ENCODE peak calls at places on chromosome 9, in four cellular contexts. V is fibroblast of mammary gland, S is epithelial cell of esophagus, P is neural crest cell. I is an unnamed sample.

GRCh38 chr9:123267481-123268239 is 726 bp downstream of the STRBP start:
- DNase-seq in P (no peak), S (no peak), V (no peak), I (no peak)

GRCh38 chr9:106771618-106772017 is 91.3 kb upstream of the ZNF462 start:
- DNase-seq in P (no peak), S (no peak), V (no peak), I (peak; percentile 1)

GRCh38 chr9:70601000-70601929 is 186.8 kb upstream of the KLF9 start:
- DNase-seq in S (peak; percentile 88), P (no peak), V (peak; percentile 100), I (peak; percentile 100)

GRCh38 chr9:136513191-136513590 is 30.4 kb upstream of the SEC16A start:
- DNase-seq in P (no peak), V (no peak), S (no peak), I (no peak)

GRCh38 chr9:79592736-79593493 is 21.1 kb downstream of the TLE4 start:
- DNase-seq in P (no peak), V (no peak), S (peak; percentile 68), I (peak; percentile 20)

GRCh38 chr9:36148652-36149051 is 12.1 kb downstream of the GLIPR2 start:
- DNase-seq in P (no peak), S (peak; percentile 72), V (peak; percentile 99), I (peak; percentile 98)

GRCh38 chr9:18682907-18683306 is 209.0 kb downstream of the ADAMTSL1 start:
- DNase-seq in S (no peak), V (no peak), P (no peak), I (no peak)

GRCh38 chr9:6218099-6218502 is 2.5 kb downstream of the IL33 start:
- DNase-seq in V (peak; percentile 58), P (no peak), S (peak; percentile 81), I (peak; percentile 97)

GRCh38 chr9:30688801-30689200 is 1695.6 kb upstream of the ACO1 start:
- DNase-seq in P (no peak), V (no peak), S (no peak), I (no peak)

GRCh38 chr9:128310461-128310860 is 11.8 kb downstream of the TRUB2 start:
- DNase-seq in P (no peak), S (no peak), V (no peak), I (no peak)

GRCh38 chr9:112135706-112136105 is 39.4 kb downstream of the SUSD1 start:
- DNase-seq in V (no peak), P (no peak), S (peak; percentile 43), I (peak; percentile 29)

GRCh38 chr9:23557691-23558090 is 268.3 kb downstream of the ELAVL2 start:
- DNase-seq in P (no peak), V (no peak), S (no peak), I (no peak)

GRCh38 chr9:136609838-136610311 is 52.8 kb upstream of the EGFL7 start:
- DNase-seq in P (no peak), V (no peak), S (no peak), I (no peak)

GRCh38 chr9:18629136-18629535 is 155.2 kb downstream of the ADAMTSL1 start:
- DNase-seq in V (no peak), P (no peak), S (no peak), I (no peak)

GRCh38 chr9:124342402-124342945 is 72.8 kb downstream of the PSMB7 start:
- DNase-seq in P (no peak), S (no peak), V (peak; percentile 48), I (peak; percentile 57)

GRCh38 chr9:136485049-136485647 is 2.3 kb upstream of the SEC16A start:
- DNase-seq in S (peak; percentile 82), V (peak; percentile 72), P (peak; percentile 93), I (peak; percentile 80)

GRCh38 chr9:111297061-111297824 is 32.8 kb downstream of the OR2K2 start:
- DNase-seq in P (no peak), V (no peak), S (no peak), I (peak; percentile 14)

GRCh38 chr9:113675475-113675941 is 200.6 kb upstream of the ZNF618 start:
- DNase-seq in P (no peak), S (peak; percentile 61), V (peak; percentile 100), I (peak; percentile 98)

DNA sequence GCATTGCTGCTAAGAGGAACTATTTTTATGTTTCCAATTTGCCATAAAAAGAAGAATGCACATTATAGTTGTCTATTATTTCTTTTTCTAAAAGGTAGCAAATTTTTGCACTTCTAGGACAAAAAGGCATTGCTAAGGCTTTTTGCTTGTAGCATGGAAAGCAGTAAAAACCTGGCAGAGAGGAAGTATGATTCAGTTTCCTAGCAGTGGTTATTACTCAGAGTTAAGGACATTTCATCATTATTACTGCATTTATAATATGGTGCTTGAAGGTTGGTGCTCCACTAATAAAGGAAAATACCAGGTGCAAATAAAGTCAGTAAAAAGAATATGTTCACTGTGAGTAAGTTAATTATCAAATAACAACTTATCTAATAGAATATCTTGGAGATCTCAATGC is 179.8 kb upstream of the PLPPR1 start:
- DNase-seq in V (no peak), P (no peak), S (peak; percentile 29), I (no peak)
- TF ChIP-seq CTCF in V (no peak), P (no peak), S (no peak), I (no peak)

DNA sequence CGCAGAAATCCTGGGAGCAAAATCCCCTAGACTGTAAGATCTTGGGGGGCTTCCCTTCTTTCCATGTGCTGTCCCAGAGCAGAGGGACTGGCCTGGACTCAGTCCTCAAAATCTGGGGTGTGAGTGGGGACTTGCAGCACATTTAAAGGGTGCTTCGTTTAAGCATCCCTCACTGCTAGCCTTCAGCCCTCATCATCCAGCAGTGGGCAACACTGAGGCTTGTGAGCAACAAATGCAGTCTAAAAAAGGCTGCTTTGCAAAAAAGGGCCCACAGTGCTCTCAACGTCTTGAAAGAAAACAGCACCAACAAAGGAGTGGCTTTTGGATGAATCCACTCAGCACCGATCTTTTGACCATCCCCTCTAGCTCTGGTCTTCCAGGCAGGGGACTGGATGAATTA is 128.3 kb upstream of the TBC1D2 start:
- DNase-seq in V (peak; percentile 31), P (no peak), S (no peak), I (peak; percentile 39)
- TF ChIP-seq CTCF in V (peak; percentile 31), P (no peak), S (no peak), I (peak; percentile 44)

GRCh38 chr9:32590476-32590875 is 17.5 kb upstream of the NDUFB6 start:
- DNase-seq in V (no peak), P (no peak), S (no peak), I (no peak)

GRCh38 chr9:32584784-32585183 is 11.8 kb upstream of the NDUFB6 start:
- DNase-seq in S (no peak), V (no peak), P (no peak), I (no peak)

GRCh38 chr9:32590898-32591297 is 17.9 kb upstream of the NDUFB6 start:
- DNase-seq in P (no peak), S (peak; percentile 82), V (no peak), I (no peak)

GRCh38 chr9:32587901-32588300 is 14.9 kb upstream of the NDUFB6 start:
- DNase-seq in P (no peak), S (peak; percentile 38), V (peak; percentile 38), I (no peak)

DNA sequence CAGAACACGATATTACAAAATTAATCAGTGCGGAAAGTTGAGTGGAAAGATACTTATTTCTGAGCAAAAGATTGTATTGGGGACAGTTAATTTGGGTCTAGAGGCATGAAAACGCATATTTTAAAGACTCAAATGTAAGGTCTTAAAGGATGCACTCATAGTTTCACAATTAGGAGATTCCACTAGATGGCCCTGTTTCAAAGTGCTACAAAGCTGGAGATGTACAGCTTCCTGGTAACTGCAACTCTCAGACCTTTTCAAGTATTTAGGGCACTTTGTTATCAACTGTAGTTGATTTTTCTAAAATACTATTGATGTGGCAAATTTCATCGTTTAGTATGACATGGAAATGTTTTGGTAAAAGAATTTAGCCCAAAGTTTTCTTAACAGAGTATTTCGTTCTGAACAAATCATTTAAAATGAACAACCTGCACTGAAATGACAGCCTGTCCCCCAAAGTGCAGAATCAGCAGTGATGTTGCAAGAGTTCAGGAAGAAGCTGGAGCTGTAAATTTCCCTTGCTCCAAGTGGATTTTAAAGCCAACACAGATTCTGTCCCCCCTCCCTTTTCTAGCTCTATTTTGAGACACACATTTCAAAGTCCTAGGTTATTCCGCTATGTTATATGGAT is 16.2 kb upstream of the NDUFB6 start:
- DNase-seq in S (peak; percentile 69), V (peak; percentile 69), P (no peak), I (peak; percentile 78)
- TF ChIP-seq CTCF in S (peak; percentile 61), V (peak; percentile 68), P (peak; percentile 65), I (peak; percentile 74)

DNA sequence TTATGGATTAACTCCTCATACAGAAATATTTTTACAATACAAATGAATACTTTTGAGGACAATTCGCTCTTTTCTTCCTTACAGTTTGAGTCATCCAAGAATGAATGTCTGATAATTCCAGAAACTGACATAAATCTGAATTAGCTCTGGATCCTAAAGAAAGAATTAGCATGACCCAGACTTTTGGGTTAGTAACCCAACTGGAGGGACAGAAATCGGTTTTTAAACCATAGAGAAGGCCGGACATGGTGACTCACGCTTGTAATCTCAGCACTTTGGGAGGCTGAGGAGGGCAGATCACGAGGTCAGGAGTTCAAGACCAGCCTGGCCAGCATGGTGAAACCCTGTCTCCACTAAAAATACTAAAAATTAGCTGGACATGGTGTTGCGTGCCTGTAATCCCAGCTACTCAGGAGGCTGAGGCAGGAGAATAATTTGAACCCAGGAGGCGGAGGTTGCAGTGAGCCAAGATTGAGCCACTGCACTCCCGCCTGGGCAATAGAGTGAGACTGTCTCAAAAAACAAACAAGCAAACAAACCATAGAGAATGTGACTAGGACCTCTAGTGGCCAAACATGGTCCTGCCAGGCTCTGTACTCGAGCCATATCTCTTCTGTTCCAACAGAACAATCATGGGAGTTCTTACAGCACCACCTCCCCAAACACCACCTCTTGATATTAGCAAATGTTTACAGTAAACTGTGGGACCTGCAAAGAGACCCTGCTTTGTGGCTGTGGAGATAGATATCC is 44.8 kb downstream of the LURAP1L start:
- DNase-seq in P (no peak), V (peak; percentile 69), S (peak; percentile 51), I (no peak)
- TF ChIP-seq CTCF in P (peak; percentile 57), V (peak; percentile 52), S (peak; percentile 64), I (peak; percentile 32)

GRCh38 chr9:129617167-129617566 is 3.7 kb downstream of the C9orf50 start:
- DNase-seq in S (peak; percentile 83), V (peak; percentile 65), P (no peak), I (peak; percentile 55)
- TF ChIP-seq CTCF in S (peak; percentile 73), V (peak; percentile 76), P (peak; percentile 60), I (peak; percentile 59)

GRCh38 chr9:108272350-108272899 is 583.4 kb downstream of the ACTL7B start:
- DNase-seq in S (peak; percentile 60), V (peak; percentile 69), P (no peak), I (peak; percentile 73)
- TF ChIP-seq CTCF in S (peak; percentile 54), V (peak; percentile 69), P (peak; percentile 56), I (peak; percentile 65)

DNA sequence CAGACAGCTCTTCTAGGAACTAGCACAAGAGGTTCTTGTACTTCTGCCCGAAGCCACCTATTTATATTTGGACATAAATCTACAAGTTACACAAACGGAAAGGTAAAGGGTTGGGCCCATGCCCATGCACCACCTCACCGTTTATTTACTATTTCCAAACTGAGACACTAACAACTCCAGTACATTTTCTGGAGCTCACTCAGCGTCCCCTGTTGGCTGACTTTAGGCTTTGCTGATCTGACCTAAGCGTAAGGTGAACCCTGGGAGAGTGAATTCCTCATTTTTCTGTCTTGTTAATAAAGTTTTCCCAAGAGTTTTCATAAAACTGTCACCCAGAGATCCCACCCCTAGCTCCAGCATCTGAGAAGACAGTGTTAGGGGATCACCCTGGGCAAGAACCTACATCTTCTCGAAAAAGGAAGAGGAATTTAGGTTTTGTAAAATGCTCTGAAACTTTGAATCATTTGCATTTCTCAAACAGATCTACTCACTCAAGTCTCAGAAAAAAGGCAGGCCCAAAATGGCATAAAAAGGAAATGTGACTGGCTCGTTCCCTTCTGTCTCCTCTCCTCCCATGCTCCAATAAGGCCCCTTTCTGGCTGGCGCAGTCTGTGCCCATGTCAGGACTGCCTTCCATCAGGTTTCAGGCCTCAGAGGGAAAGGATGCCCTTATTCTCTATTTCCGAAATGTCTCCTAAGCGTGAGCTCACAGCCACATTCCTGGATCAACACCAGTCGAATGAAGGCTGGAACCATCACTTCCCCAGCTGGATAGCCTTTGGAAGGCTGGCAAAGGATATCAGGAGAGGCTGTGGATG is 201.3 kb downstream of the FANCC start:
- DNase-seq in S (peak; percentile 77), V (peak; percentile 30), P (no peak), I (no peak)
- TF ChIP-seq CTCF in S (peak; percentile 80), V (peak; percentile 30), P (peak; percentile 44), I (peak; percentile 11)